ENCODE peak calls at places on chromosome 22, in six cellular contexts. K is right cardiac atrium; H is HCT116; Z is CD8-positive, alpha-beta T cell; P is Panc1; T is adrenal gland. J is an unnamed sample.
A peak's percentile ranks its signal among the peaks of the same experiment; 100 is the strongest.

GRCh38 chr22:26524870-26525269 is 12.6 kb upstream of the TFIP11 start:
- DNase-seq in K (no peak), H (no peak), Z (no peak), P (no peak), T (no peak), J (no peak)

GRCh38 chr22:29359469-29359868 is 28.9 kb downstream of the AP1B1 start:
- DNase-seq in K (peak; percentile 88), H (peak; percentile 16), Z (no peak), P (no peak), T (peak; percentile 75), J (no peak)

GRCh38 chr22:38570841-38571364 is 920 bp upstream of the DMC1 start:
- DNase-seq in K (peak; percentile 72), H (peak; percentile 7), Z (peak; percentile 7), P (no peak), T (peak; percentile 43), J (peak; percentile 51)

GRCh38 chr22:37178350-37179125 is 9.5 kb downstream of the C1QTNF6 start:
- DNase-seq in K (no peak), H (no peak), Z (no peak), P (no peak), T (peak; percentile 91), J (peak; percentile 61)

GRCh38 chr22:29071261-29072045 is 1.4 kb upstream of the KREMEN1 start:
- DNase-seq in K (peak; percentile 83), H (no peak), Z (no peak), P (no peak), T (no peak), J (peak; percentile 72)

GRCh38 chr22:49760280-49760629 is 67.4 kb downstream of the BRD1 start:
- DNase-seq in K (no peak), H (no peak), Z (no peak), P (no peak), T (no peak), J (no peak)

GRCh38 chr22:29780781-29781676 is 13.9 kb downstream of the UQCR10 start:
- DNase-seq in K (no peak), H (no peak), Z (no peak), P (no peak), T (no peak), J (no peak)

GRCh38 chr22:37138879-37139561 is 10.7 kb downstream of the IL2RB start:
- DNase-seq in K (no peak), H (no peak), Z (no peak), P (no peak), T (no peak), J (no peak)

GRCh38 chr22:49928571-49929552 is 10.4 kb downstream of the CRELD2 start:
- DNase-seq in K (no peak), H (no peak), Z (no peak), P (no peak), T (no peak), J (no peak)

GRCh38 chr22:29661355-29661754 is 57.9 kb downstream of the NF2 start:
- DNase-seq in K (no peak), H (no peak), Z (no peak), P (no peak), T (no peak), J (no peak)

GRCh38 chr22:50236731-50237409 is 8.0 kb downstream of the TUBGCP6 start:
- DNase-seq in K (peak; percentile 18), H (no peak), Z (no peak), P (no peak), T (no peak), J (no peak)

GRCh38 chr22:25777870-25778269 is 35.9 kb downstream of the MYO18B start:
- DNase-seq in K (no peak), H (peak; percentile 44), Z (no peak), P (peak; percentile 18), T (no peak), J (no peak)

GRCh38 chr22:41822289-41823057 is 10.4 kb upstream of the SREBF2 start:
- DNase-seq in K (no peak), H (peak; percentile 62), Z (no peak), P (peak; percentile 33), T (no peak), J (no peak)

GRCh38 chr22:40853961-40854360 is 2.5 kb downstream of the ST13 start:
- DNase-seq in K (no peak), H (no peak), Z (no peak), P (no peak), T (no peak), J (no peak)

GRCh38 chr22:39117585-39118191 is 20.6 kb downstream of the APOBEC3H start:
- DNase-seq in K (peak; percentile 76), H (peak; percentile 53), Z (peak; percentile 58), P (peak; percentile 24), T (peak; percentile 75), J (no peak)

GRCh38 chr22:42358643-42359558 is 73.3 kb downstream of the NFAM1 start:
- DNase-seq in K (no peak), H (no peak), Z (no peak), P (no peak), T (no peak), J (no peak)

GRCh38 chr22:35484651-35485372 is 55.8 kb upstream of the RASD2 start:
- DNase-seq in K (no peak), H (no peak), Z (no peak), P (no peak), T (no peak), J (no peak)

GRCh38 chr22:41193829-41194228 is 11.3 kb upstream of the L3MBTL2 start:
- DNase-seq in K (no peak), H (no peak), Z (no peak), P (no peak), T (no peak), J (no peak)

GRCh38 chr22:17101475-17102296 is 16.9 kb downstream of the IL17RA start:
- DNase-seq in K (no peak), H (no peak), Z (no peak), P (no peak), T (no peak), J (no peak)

GRCh38 chr22:17086301-17086700 is 1.5 kb downstream of the IL17RA start:
- DNase-seq in K (no peak), H (no peak), Z (no peak), P (no peak), T (no peak), J (no peak)

GRCh38 chr22:37484115-37485005 is 1.8 kb downstream of the MFNG start:
- DNase-seq in K (peak; percentile 93), H (no peak), Z (peak; percentile 72), P (no peak), T (peak; percentile 66), J (peak; percentile 95)

GRCh38 chr22:29145321-29146072 is 60.2 kb upstream of the EMID1 start:
- DNase-seq in K (no peak), H (no peak), Z (no peak), P (no peak), T (peak; percentile 71), J (no peak)

DNA sequence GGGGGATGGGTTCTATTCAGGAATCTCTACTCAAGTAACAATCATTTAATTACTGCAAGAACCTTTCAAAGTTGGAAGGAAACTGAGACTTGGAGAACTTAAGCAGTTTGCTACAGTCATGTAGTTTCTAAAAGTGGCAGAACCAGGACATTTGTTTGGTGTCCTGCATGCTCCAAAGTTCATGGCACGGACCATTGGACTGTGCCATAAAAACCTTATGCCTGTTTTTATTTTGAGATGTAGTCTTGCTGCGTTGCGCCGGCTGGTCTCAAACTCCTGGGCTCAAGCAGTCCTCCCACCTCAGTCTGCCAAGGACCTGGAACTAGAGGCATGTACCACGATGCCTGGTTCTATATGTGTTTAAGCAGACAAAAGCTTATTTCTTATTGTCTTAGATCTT is 18.6 kb upstream of the AIFM3 start:
- DNase-seq in K (no peak), H (no peak), Z (no peak), P (no peak), T (no peak), J (no peak)
- H3K4me1 ChIP-seq in K (peaks cover 10% of the 10 kb centered on the region), H (peaks cover 13% of the 10 kb centered on the region), Z (peaks cover 30% of the 10 kb centered on the region), P (peaks cover 37% of the 10 kb centered on the region), T (no peaks in the 10 kb centered on the region), J (peaks cover 33% of the 10 kb centered on the region)

GRCh38 chr22:47784367-47784983 is 1022.0 kb downstream of the TBC1D22A start:
- DNase-seq in K (no peak), H (no peak), Z (no peak), P (no peak), T (no peak), J (no peak)
- H3K9me3 ChIP-seq in K (peaks cover 2% of the 10 kb centered on the region), H (peaks cover 8% of the 10 kb centered on the region), Z (no peaks in the 10 kb centered on the region), P (no peaks in the 10 kb centered on the region), T (no peaks in the 10 kb centered on the region), J (no peaks in the 10 kb centered on the region)

GRCh38 chr22:24429411-24430365 is 2.3 kb downstream of the ADORA2A start:
- DNase-seq in K (peak; percentile 77), H (no peak), Z (no peak), P (no peak), T (peak; percentile 73), J (peak; percentile 19)
- H3K4me1 ChIP-seq in K (peaks cover 27% of the 10 kb centered on the region), H (no peaks in the 10 kb centered on the region), Z (peaks cover 85% of the 10 kb centered on the region), P (peaks cover 8% of the 10 kb centered on the region), T (peaks cover 34% of the 10 kb centered on the region), J (peaks cover 87% of the 10 kb centered on the region)

GRCh38 chr22:47607486-47607885 is 845.0 kb downstream of the TBC1D22A start:
- DNase-seq in K (no peak), H (no peak), Z (no peak), P (no peak), T (no peak), J (no peak)
- H3K9me3 ChIP-seq in K (no peaks in the 10 kb centered on the region), H (no peaks in the 10 kb centered on the region), Z (no peaks in the 10 kb centered on the region), P (no peaks in the 10 kb centered on the region), T (no peaks in the 10 kb centered on the region), J (no peaks in the 10 kb centered on the region)

GRCh38 chr22:27795053-27795452 is 6.5 kb downstream of the MN1 start:
- DNase-seq in K (peak; percentile 68), H (no peak), Z (no peak), P (no peak), T (no peak), J (no peak)
- H3K4me1 ChIP-seq in K (peaks cover 5% of the 10 kb centered on the region), H (no peaks in the 10 kb centered on the region), Z (peaks cover 1% of the 10 kb centered on the region), P (no peaks in the 10 kb centered on the region), T (peaks cover 3% of the 10 kb centered on the region), J (peaks cover 14% of the 10 kb centered on the region)

DNA sequence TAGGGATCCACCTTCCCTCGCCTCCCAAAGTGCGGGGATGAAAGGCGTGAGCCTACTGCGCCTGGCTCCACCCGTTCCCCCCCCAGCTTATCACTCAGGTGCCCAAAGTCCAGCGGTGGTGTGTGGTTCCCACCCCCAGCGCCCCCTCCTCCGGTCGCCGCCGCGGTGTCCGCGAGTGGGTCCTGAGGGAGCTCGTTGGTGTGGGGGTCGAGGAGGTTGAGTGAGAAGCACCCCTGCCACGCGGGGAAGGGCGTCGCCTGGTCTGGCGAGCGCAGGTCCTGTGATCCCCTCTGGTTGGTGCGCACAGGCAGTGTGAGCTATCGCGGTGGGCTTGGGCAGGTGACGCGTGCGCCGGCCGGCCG is 3900.6 kb upstream of the OR11H1 start:
- DNase-seq in K (no peak), H (no peak), Z (no peak), P (no peak), T (no peak), J (no peak)
- H3K9me3 ChIP-seq in K (no peaks in the 10 kb centered on the region), H (peaks cover 36% of the 10 kb centered on the region), Z (peaks cover 6% of the 10 kb centered on the region), P (no peaks in the 10 kb centered on the region), T (no peaks in the 10 kb centered on the region), J (peaks cover 40% of the 10 kb centered on the region)

GRCh38 chr22:22717723-22718122 is 73.3 kb downstream of the GGTLC2 start:
- DNase-seq in K (no peak), H (no peak), Z (no peak), P (no peak), T (no peak), J (no peak)
- H3K4me1 ChIP-seq in K (no peaks in the 10 kb centered on the region), H (no peaks in the 10 kb centered on the region), Z (peaks cover 25% of the 10 kb centered on the region), P (no peaks in the 10 kb centered on the region), T (no peaks in the 10 kb centered on the region), J (peaks cover 12% of the 10 kb centered on the region)